ENCODE peak calls at places on chromosomes 6 and 20, in seven cellular contexts. J, W, R, B, I, P and A are unnamed samples.

GRCh38 chr6:169702640-169703246 is 817 bp downstream of the C6orf120 start:
- DNase-seq in I (peak), J (peak), P (no peak), B (peak), W (peak), R (no peak), A (no peak)

GRCh38 chr6:159106627-159107241 is 61.9 kb upstream of the TAGAP start:
- DNase-seq in I (peak), R (peak), W (peak), P (no peak), B (peak), J (peak), A (peak)

GRCh38 chr20:23533161-23533560 is 35.1 kb downstream of the CST9L start:
- DNase-seq in J (no peak), I (peak), P (peak), W (no peak), B (no peak), R (no peak), A (no peak)

GRCh38 chr20:19824861-19825260 is 66.8 kb downstream of the RIN2 start:
- DNase-seq in R (no peak), W (no peak), B (no peak), I (no peak), J (no peak), P (no peak), A (no peak)

GRCh38 chr6:152356659-152357058 is 280.5 kb downstream of the SYNE1 start:
- DNase-seq in P (no peak), R (peak), W (peak), J (peak), I (no peak), B (peak), A (no peak)

GRCh38 chr6:142507065-142507464 is 205.3 kb downstream of the ADGRG6 start:
- DNase-seq in J (no peak), R (no peak), B (no peak), P (no peak), I (no peak), W (no peak), A (no peak)

GRCh38 chr6:63521475-63522210 is 50.6 kb upstream of the LOC128125822 start:
- DNase-seq in I (no peak), W (no peak), P (no peak), R (no peak), B (peak), J (no peak), A (no peak)

GRCh38 chr20:6595704-6596103 is 171.8 kb upstream of the BMP2 start:
- DNase-seq in R (no peak), I (no peak), W (no peak), J (no peak), P (no peak), B (no peak), A (no peak)

GRCh38 chr6:132445201-132445951 is 44.1 kb upstream of the MOXD1 start:
- DNase-seq in B (no peak), R (no peak), I (no peak), W (no peak), P (no peak), J (no peak), A (no peak)

GRCh38 chr6:13711726-13712484 is at the start of gene RANBP9:
- DNase-seq in I (peak), J (peak), W (peak), B (peak), R (peak), P (peak), A (peak)

GRCh38 chr6:161228911-161229591 is 44.8 kb downstream of the AGPAT4 start:
- DNase-seq in P (no peak), W (peak), R (no peak), J (no peak), B (no peak), I (no peak), A (no peak)

GRCh38 chr6:299050-299980 is 7.0 kb downstream of the DUSP22 start:
- DNase-seq in P (no peak), W (no peak), J (no peak), I (no peak), R (no peak), B (no peak), A (no peak)

GRCh38 chr6:145212807-145213206 is 522.5 kb downstream of the EPM2A start:
- DNase-seq in J (no peak), B (no peak), R (no peak), W (no peak), P (no peak), I (no peak), A (peak)

GRCh38 chr6:90375681-90376439 is 79.2 kb upstream of the BACH2 start:
- DNase-seq in R (no peak), P (no peak), B (no peak), I (no peak), J (no peak), W (no peak), A (no peak)

GRCh38 chr6:121510568-121511177 is 75.2 kb downstream of the GJA1 start:
- DNase-seq in I (no peak), W (no peak), P (no peak), R (no peak), B (no peak), J (no peak), A (no peak)

GRCh38 chr20:8244637-8245036 is 112.6 kb downstream of the PLCB1 start:
- DNase-seq in W (no peak), R (no peak), I (no peak), B (peak), J (no peak), P (no peak), A (no peak)

GRCh38 chr6:148463671-148464070 is 121.0 kb downstream of the SASH1 start:
- DNase-seq in I (no peak), B (no peak), J (no peak), R (no peak), P (no peak), W (no peak), A (no peak)

GRCh38 chr6:34300332-34300751 is 51.5 kb upstream of the SMIM29 start:
- DNase-seq in W (no peak), R (no peak), P (no peak), J (no peak), B (no peak), I (no peak), A (peak)

GRCh38 chr6:31686483-31686882 is 5.6 kb upstream of the LY6G5C start:
- DNase-seq in P (no peak), I (no peak), B (no peak), J (no peak), R (no peak), W (peak), A (no peak)

GRCh38 chr6:33749401-33749800 is 2.7 kb upstream of the IP6K3 start:
- DNase-seq in P (no peak), B (no peak), W (no peak), J (no peak), R (no peak), I (no peak), A (no peak)

GRCh38 chr6:124661231-124661630 is 301.0 kb upstream of the RNF217 start:
- DNase-seq in R (no peak), I (no peak), P (no peak), W (no peak), J (no peak), B (no peak), A (no peak)

GRCh38 chr6:157427969-157428368 is 47.0 kb downstream of the ZDHHC14 start:
- DNase-seq in P (no peak), R (no peak), B (no peak), I (no peak), J (no peak), W (no peak), A (no peak)

GRCh38 chr20:41530923-41531322 is 87.3 kb downstream of the CHD6 start:
- DNase-seq in I (no peak), B (no peak), J (no peak), R (no peak), P (no peak), W (no peak), A (no peak)

GRCh38 chr6:34608321-34609091 is 52.4 kb upstream of the SPDEF start:
- DNase-seq in P (no peak), W (no peak), R (no peak), I (no peak), J (no peak), B (no peak), A (no peak)

GRCh38 chr20:37296371-37296770 is 6.9 kb downstream of the MANBAL start:
- DNase-seq in I (no peak), R (no peak), W (no peak), P (no peak), J (no peak), B (no peak), A (no peak)

GRCh38 chr20:63699466-63700198 is 3.2 kb downstream of the TNFRSF6B start:
- DNase-seq in B (no peak), J (peak), R (no peak), I (no peak), W (peak), P (no peak), A (no peak)

GRCh38 chr20:25600632-25601031 is 15.3 kb upstream of the NINL start:
- DNase-seq in W (no peak), J (no peak), R (no peak), B (peak), I (no peak), P (no peak), A (no peak)

GRCh38 chr6:31940256-31940664 is 5.6 kb upstream of the CFB start:
- DNase-seq in J (no peak), P (no peak), B (peak), I (no peak), R (no peak), W (no peak), A (no peak)

GRCh38 chr20:59483481-59483880 is 120.9 kb upstream of the PHACTR3 start:
- DNase-seq in P (no peak), R (no peak), B (no peak), W (no peak), I (no peak), J (no peak), A (no peak)

GRCh38 chr20:59484228-59484627 is 120.1 kb upstream of the PHACTR3 start:
- DNase-seq in R (no peak), J (no peak), W (no peak), I (no peak), B (no peak), P (no peak), A (no peak)

GRCh38 chr20:59482581-59483187 is 121.7 kb upstream of the PHACTR3 start:
- DNase-seq in I (no peak), J (no peak), R (no peak), B (no peak), W (no peak), P (no peak), A (no peak)

GRCh38 chr20:59485576-59486250 is 118.6 kb upstream of the PHACTR3 start:
- DNase-seq in B (no peak), J (no peak), R (no peak), W (no peak), I (no peak), P (no peak), A (no peak)

GRCh38 chr20:59481082-59482018 is 123.0 kb upstream of the PHACTR3 start:
- DNase-seq in I (no peak), R (no peak), B (no peak), P (no peak), W (no peak), J (no peak), A (no peak)
- TF ChIP-seq SP1 in I (no peak), R (no peak), B (no peak), P (no peak), W (no peak), J (no peak), A (no peak)

DNA sequence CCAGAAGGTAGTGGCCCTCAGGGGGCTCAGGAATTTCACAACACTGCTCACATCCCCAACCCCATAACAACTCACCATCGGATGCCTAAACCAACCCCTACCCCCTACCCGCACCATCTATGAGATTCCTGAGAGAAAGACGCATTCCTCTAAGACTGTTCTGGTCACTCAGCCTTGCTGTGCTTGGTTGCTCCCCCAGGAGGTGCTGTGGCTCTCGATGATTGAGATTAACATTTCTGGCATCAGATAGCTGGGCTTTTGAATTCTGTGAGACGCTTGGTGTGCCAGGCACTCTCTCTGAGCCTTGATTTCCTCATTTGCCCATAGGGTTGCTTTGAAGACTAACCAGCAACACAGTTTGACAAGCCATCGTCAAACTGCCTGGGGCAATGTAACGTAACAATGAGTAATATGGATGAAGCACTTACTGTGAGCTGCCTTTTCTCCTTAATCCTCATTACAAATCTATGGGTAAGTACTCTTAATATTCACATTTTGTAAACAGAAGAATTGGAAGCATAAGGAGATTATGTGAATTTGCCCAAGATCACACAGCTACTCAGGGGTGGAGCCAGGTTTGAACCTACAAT is 978 bp downstream of the WFDC6 start:
- DNase-seq in W (no peak), P (no peak), I (peak), J (peak), B (no peak), R (no peak), A (no peak)
- TF ChIP-seq SP1 in W (no peak), P (no peak), I (no peak), J (no peak), B (no peak), R (no peak), A (no peak)

DNA sequence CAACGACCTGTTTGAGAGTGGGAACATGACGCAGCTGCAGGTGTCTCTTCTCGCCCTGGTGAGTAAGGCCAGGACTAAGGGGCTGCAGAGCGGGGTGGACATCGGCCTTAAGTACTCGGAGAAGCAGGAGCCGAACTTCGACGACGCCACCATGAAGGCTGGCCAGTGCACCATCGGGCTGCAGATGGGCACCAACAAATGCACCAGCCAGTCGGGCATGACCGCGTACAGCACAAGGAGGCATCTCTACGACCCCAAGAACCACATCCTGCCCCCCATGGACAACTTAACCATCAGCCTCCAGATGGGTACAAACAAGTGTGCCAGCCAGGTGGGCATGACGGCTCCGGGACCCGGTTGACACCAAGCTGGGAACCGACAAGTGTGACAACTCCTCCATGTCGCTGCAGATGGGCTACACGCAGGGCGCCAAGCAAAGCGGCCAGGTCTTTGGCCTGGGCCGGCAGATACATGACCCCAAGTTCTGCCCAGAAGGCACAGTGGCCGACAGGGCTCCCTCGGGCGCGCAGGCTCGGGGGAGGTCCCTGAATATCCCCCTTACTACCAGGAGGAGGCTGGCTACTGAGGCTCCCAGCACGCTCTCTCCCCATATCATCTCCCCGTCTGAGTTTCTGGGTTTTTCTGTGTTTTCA is 15.9 kb upstream of the AMD1 start:
- DNase-seq in P (no peak), I (no peak), B (no peak), J (no peak), R (no peak), W (no peak), A (no peak)
- TF ChIP-seq SP1 in P (no peak), I (no peak), B (no peak), J (no peak), R (no peak), W (no peak), A (no peak)

GRCh38 chr6:75290136-75290535 is 5.5 kb upstream of the TMEM30A start:
- DNase-seq in P (no peak), I (no peak), W (no peak), R (no peak), J (no peak), B (no peak), A (no peak)
- TF ChIP-seq SP1 in P (no peak), I (no peak), W (no peak), R (no peak), J (no peak), B (no peak), A (no peak)

DNA sequence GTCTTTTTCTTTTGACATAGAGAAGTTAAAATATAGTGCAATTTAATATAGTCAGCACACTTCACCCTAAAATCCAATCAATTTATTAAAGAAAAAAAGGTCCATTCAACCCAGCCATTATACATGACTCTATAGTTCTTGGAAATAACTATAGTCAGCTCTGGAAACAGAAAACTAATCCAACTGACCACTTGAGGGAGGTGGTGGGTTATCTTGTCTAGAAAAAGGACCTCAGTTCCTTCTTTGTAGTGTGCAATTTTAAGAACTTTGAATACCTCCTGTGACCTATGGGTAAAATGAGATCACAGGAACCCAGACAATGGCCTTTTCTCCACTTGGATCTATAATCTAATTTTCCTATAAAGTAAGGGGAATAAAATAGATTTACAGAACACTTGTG is 163.6 kb upstream of the CENPW start:
- DNase-seq in J (no peak), B (peak), I (no peak), R (no peak), W (peak), P (no peak), A (no peak)
- TF ChIP-seq SP1 in J (no peak), B (no peak), I (no peak), R (no peak), W (no peak), P (no peak), A (no peak)

DNA sequence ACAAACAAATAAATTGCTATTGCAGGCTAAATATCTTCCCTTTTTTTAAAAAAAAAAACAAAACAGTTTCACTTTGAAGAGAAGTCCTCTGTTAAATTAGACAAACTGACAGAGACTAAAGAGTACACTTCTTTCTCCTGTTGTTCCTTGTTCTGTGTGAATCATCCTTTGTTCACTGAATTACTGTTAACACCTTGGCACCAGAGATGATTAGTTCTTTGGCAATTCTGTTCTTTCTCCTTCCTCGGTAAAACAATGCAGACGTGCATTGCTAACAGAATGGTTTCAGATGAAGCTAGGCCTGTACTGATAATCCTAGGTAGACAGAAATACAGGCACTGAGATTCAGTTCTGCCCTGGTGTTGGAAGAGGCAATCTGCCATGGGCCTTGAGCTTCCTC is 895.3 kb upstream of the CITED2 start:
- DNase-seq in J (no peak), B (no peak), W (no peak), P (no peak), R (no peak), I (no peak), A (no peak)
- TF ChIP-seq SP1 in J (no peak), B (no peak), W (no peak), P (no peak), R (no peak), I (no peak), A (no peak)

GRCh38 chr6:79672631-79673065 is 41.5 kb downstream of the SH3BGRL2 start:
- DNase-seq in W (peak), B (peak), J (no peak), R (peak), I (no peak), P (no peak), A (no peak)
- TF ChIP-seq SP1 in W (no peak), B (no peak), J (no peak), R (no peak), I (no peak), P (no peak), A (no peak)

DNA sequence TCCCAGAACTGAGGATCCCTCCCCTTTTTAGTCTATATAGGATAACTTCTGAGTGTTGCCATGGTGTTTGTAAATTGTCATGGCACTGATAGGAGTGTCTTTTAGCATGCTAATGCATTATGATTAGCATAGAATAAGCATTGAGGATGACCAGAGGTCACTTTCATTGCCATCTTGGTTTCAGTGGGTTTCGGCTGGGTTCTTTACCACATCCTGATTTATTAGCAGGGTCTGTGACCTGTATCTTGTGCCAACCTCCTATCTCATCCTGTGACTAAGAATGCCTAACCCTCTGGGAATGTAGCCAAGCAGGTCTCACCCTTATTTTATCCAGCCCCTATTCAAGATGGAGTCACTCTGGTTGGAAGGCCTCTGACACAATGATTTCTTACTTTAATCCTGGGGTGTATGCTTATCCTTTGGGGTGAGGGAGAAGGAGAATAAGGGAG is 19.6 kb downstream of the WFDC2 start:
- DNase-seq in P (no peak), I (no peak), J (no peak), B (no peak), W (no peak), R (peak), A (no peak)
- TF ChIP-seq SP1 in P (no peak), I (no peak), J (no peak), B (no peak), W (no peak), R (peak), A (no peak)